ENCODE peak calls at places on chromosomes 1 and 21, in six cellular contexts. One of them, this sample, is unnamed.

GRCh38 chr1:115669002-115669673 is 27.4 kb downstream of the VANGL1 start:
- DNase-seq in epithelial cell of prostate: peak
- DNase-seq in ovary: no peak
- DNase-seq in stimulated activated CD8-positive, alpha-beta memory T cell treated with anti-CD3 and anti-CD28 coated beads, Interleukin-12 subunit alpha, Interleukin-12 subunit beta, amount 100 ng/mL, for 4 hours: no peak
- DNase-seq in uterus: no peak
- DNase-seq in bronchial epithelial cell: peak
- DNase-seq in this sample: no peak

GRCh38 chr1:10220200-10220599 is 9.8 kb downstream of the KIF1B start:
- DNase-seq in epithelial cell of prostate: no peak
- DNase-seq in ovary: no peak
- DNase-seq in stimulated activated CD8-positive, alpha-beta memory T cell treated with anti-CD3 and anti-CD28 coated beads, Interleukin-12 subunit alpha, Interleukin-12 subunit beta, amount 100 ng/mL, for 4 hours: no peak
- DNase-seq in uterus: no peak
- DNase-seq in bronchial epithelial cell: no peak
- DNase-seq in this sample: no peak

GRCh38 chr1:191641420-191642215 is 516.6 kb upstream of the RGS18 start:
- DNase-seq in epithelial cell of prostate: peak
- DNase-seq in ovary: no peak
- DNase-seq in stimulated activated CD8-positive, alpha-beta memory T cell treated with anti-CD3 and anti-CD28 coated beads, Interleukin-12 subunit alpha, Interleukin-12 subunit beta, amount 100 ng/mL, for 4 hours: no peak
- DNase-seq in uterus: no peak
- DNase-seq in bronchial epithelial cell: peak
- DNase-seq in this sample: no peak

GRCh38 chr21:24781146-24781545 is 826.1 kb downstream of the MRPL39 start:
- DNase-seq in epithelial cell of prostate: no peak
- DNase-seq in ovary: no peak
- DNase-seq in stimulated activated CD8-positive, alpha-beta memory T cell treated with anti-CD3 and anti-CD28 coated beads, Interleukin-12 subunit alpha, Interleukin-12 subunit beta, amount 100 ng/mL, for 4 hours: no peak
- DNase-seq in uterus: no peak
- DNase-seq in bronchial epithelial cell: no peak
- DNase-seq in this sample: no peak

GRCh38 chr1:116693759-116694482 is 26.4 kb upstream of the IGSF3 start:
- DNase-seq in epithelial cell of prostate: peak
- DNase-seq in ovary: no peak
- DNase-seq in stimulated activated CD8-positive, alpha-beta memory T cell treated with anti-CD3 and anti-CD28 coated beads, Interleukin-12 subunit alpha, Interleukin-12 subunit beta, amount 100 ng/mL, for 4 hours: no peak
- DNase-seq in uterus: no peak
- DNase-seq in bronchial epithelial cell: peak
- DNase-seq in this sample: no peak

GRCh38 chr1:78440381-78440793 is 50.4 kb upstream of the PTGFR start:
- DNase-seq in epithelial cell of prostate: peak
- DNase-seq in ovary: no peak
- DNase-seq in stimulated activated CD8-positive, alpha-beta memory T cell treated with anti-CD3 and anti-CD28 coated beads, Interleukin-12 subunit alpha, Interleukin-12 subunit beta, amount 100 ng/mL, for 4 hours: no peak
- DNase-seq in uterus: no peak
- DNase-seq in bronchial epithelial cell: peak
- DNase-seq in this sample: no peak

GRCh38 chr1:33400153-33400552 is 30.7 kb downstream of the PHC2 start:
- DNase-seq in epithelial cell of prostate: no peak
- DNase-seq in ovary: no peak
- DNase-seq in stimulated activated CD8-positive, alpha-beta memory T cell treated with anti-CD3 and anti-CD28 coated beads, Interleukin-12 subunit alpha, Interleukin-12 subunit beta, amount 100 ng/mL, for 4 hours: no peak
- DNase-seq in uterus: no peak
- DNase-seq in bronchial epithelial cell: no peak
- DNase-seq in this sample: no peak

GRCh38 chr1:114286179-114286578 is 132.5 kb upstream of the SYT6 start:
- DNase-seq in epithelial cell of prostate: no peak
- DNase-seq in ovary: no peak
- DNase-seq in stimulated activated CD8-positive, alpha-beta memory T cell treated with anti-CD3 and anti-CD28 coated beads, Interleukin-12 subunit alpha, Interleukin-12 subunit beta, amount 100 ng/mL, for 4 hours: no peak
- DNase-seq in uterus: no peak
- DNase-seq in bronchial epithelial cell: no peak
- DNase-seq in this sample: no peak

GRCh38 chr1:185559684-185560310 is 174.4 kb upstream of the HMCN1 start:
- DNase-seq in epithelial cell of prostate: no peak
- DNase-seq in ovary: no peak
- DNase-seq in stimulated activated CD8-positive, alpha-beta memory T cell treated with anti-CD3 and anti-CD28 coated beads, Interleukin-12 subunit alpha, Interleukin-12 subunit beta, amount 100 ng/mL, for 4 hours: no peak
- DNase-seq in uterus: no peak
- DNase-seq in bronchial epithelial cell: peak
- DNase-seq in this sample: peak

GRCh38 chr1:29648798-29649374 is 412.6 kb downstream of the PTPRU start:
- DNase-seq in epithelial cell of prostate: no peak
- DNase-seq in ovary: no peak
- DNase-seq in stimulated activated CD8-positive, alpha-beta memory T cell treated with anti-CD3 and anti-CD28 coated beads, Interleukin-12 subunit alpha, Interleukin-12 subunit beta, amount 100 ng/mL, for 4 hours: no peak
- DNase-seq in uterus: no peak
- DNase-seq in bronchial epithelial cell: no peak
- DNase-seq in this sample: no peak

This sample was measured in stomach.